ENCODE peak calls at places on chromosome 19, in six cellular contexts. F is stromal cell of bone marrow, M is A673, A is esophagus squamous epithelium, H is GM23338, P is astrocyte of the spinal cord. D is an unnamed sample.

GRCh38 chr19:42075364-42075615 is 676 bp upstream of the ZNF574 start:
- DNase-seq in F (no peak), M (no peak), P (no peak), H (no peak), A (no peak), D (peak; percentile 11)

GRCh38 chr19:46466536-46467199 is 4.7 kb downstream of the PNMA8A start:
- DNase-seq in A (no peak), M (no peak), F (peak; percentile 82), P (peak; percentile 91), H (no peak), D (peak; percentile 84)

GRCh38 chr19:12913011-12913561 is 6.0 kb downstream of the SYCE2 start:
- DNase-seq in M (peak; percentile 90), H (peak; percentile 79), A (no peak), P (peak; percentile 37), F (no peak), D (peak; percentile 83)

GRCh38 chr19:17512574-17512939 is 1.1 kb downstream of the PGLS start:
- DNase-seq in H (no peak), A (no peak), F (no peak), M (no peak), P (no peak), D (no peak)

GRCh38 chr19:13974073-13974472 is 21.8 kb downstream of the DCAF15 start:
- DNase-seq in F (no peak), M (peak; percentile 42), P (no peak), A (no peak), H (peak; percentile 98), D (peak; percentile 23)

GRCh38 chr19:33260628-33261418 is 35.2 kb upstream of the SLC7A10 start:
- DNase-seq in P (no peak), A (no peak), M (no peak), H (no peak), F (no peak), D (no peak)

GRCh38 chr19:47631681-47632446 is 22.9 kb downstream of the BICRA start:
- DNase-seq in F (no peak), A (no peak), M (no peak), H (no peak), P (no peak), D (no peak)

GRCh38 chr19:16330811-16331690 is 6.4 kb downstream of the KLF2 start:
- DNase-seq in A (no peak), M (no peak), H (no peak), F (no peak), P (no peak), D (peak; percentile 58)

D was measured in fibroblast of pulmonary artery.